ENCODE peak calls at places on chromosomes 1 and 21, in eight cellular contexts. P is Peyer's patch, H is astrocyte, S is small intestine, R is fibroblast of lung, T is A549, F is K562, Y is SJCRH30. C is an unnamed sample.
A peak's percentile ranks its signal among the peaks of the same experiment; 100 is the strongest.

GRCh38 chr1:95583811-95584210 is 349.8 kb downstream of the RWDD3 start:
- DNase-seq in Y (no peak), T (no peak), S (no peak), F (no peak), H (no peak), P (no peak), R (no peak), C (no peak)

GRCh38 chr1:10710489-10710888 is 86.0 kb downstream of the CASZ1 start:
- DNase-seq in F (no peak), P (no peak), S (no peak), H (no peak), Y (no peak), R (no peak), T (no peak), C (no peak)

GRCh38 chr1:14696766-14697165 is 98.3 kb downstream of the KAZN start:
- DNase-seq in P (no peak), S (no peak), H (no peak), F (no peak), R (no peak), Y (no peak), T (no peak), C (no peak)

GRCh38 chr1:64396817-64397216 is 73.1 kb upstream of the CACHD1 start:
- DNase-seq in P (no peak), S (peak; percentile 14), R (no peak), Y (peak; percentile 4), T (peak; percentile 39), H (no peak), F (no peak), C (no peak)

GRCh38 chr1:86833461-86834215 is 80.3 kb downstream of the SELENOF start:
- DNase-seq in S (peak; percentile 90), H (peak; percentile 69), T (peak; percentile 86), F (peak; percentile 72), P (peak; percentile 89), R (peak; percentile 79), Y (peak; percentile 93), C (peak; percentile 4)

GRCh38 chr21:38912355-38912619 is 106.6 kb downstream of the ETS2 start:
- DNase-seq in H (peak; percentile 71), S (no peak), P (no peak), Y (no peak), F (no peak), T (no peak), R (peak; percentile 70), C (no peak)

GRCh38 chr1:224626042-224626441 is 9.9 kb downstream of the CNIH3 start:
- DNase-seq in H (peak; percentile 96), S (no peak), Y (no peak), P (no peak), T (no peak), R (peak; percentile 97), F (no peak), C (no peak)

GRCh38 chr1:186494832-186495271 is 33.9 kb upstream of the PDC start:
- DNase-seq in R (peak; percentile 32), H (peak; percentile 11), F (no peak), P (no peak), S (no peak), T (peak; percentile 28), Y (no peak), C (no peak)

GRCh38 chr1:208668991-208669390 is 424.8 kb upstream of the PLXNA2 start:
- DNase-seq in Y (peak; percentile 58), T (no peak), R (no peak), P (no peak), F (no peak), H (no peak), S (no peak), C (no peak)

GRCh38 chr21:31733521-31734149 is 1.7 kb upstream of the SCAF4 start:
- DNase-seq in H (no peak), F (peak; percentile 50), T (no peak), Y (peak; percentile 11), R (no peak), P (no peak), S (peak; percentile 46), C (no peak)

GRCh38 chr1:154819628-154820590 is 50.2 kb downstream of the KCNN3 start:
- DNase-seq in T (peak; percentile 32), Y (peak; percentile 45), F (peak; percentile 43), S (peak; percentile 13), P (no peak), R (no peak), H (no peak), C (peak; percentile 37)

GRCh38 chr21:28359300-28359699 is 633.4 kb downstream of the LTN1 start:
- DNase-seq in S (no peak), F (no peak), Y (no peak), P (no peak), T (no peak), R (no peak), H (no peak), C (no peak)

GRCh38 chr21:28358702-28359101 is 634.0 kb downstream of the LTN1 start:
- DNase-seq in S (no peak), Y (no peak), F (no peak), P (no peak), T (no peak), R (no peak), H (no peak), C (no peak)

GRCh38 chr21:28357743-28358142 is 634.9 kb downstream of the LTN1 start:
- DNase-seq in S (no peak), R (no peak), P (no peak), T (no peak), F (no peak), H (no peak), Y (no peak), C (no peak)
- H3K27ac ChIP-seq in S (no peak overlapping the region), R (no peak overlapping the region), P (no peak overlapping the region), T (no peak overlapping the region), F (no peak overlapping the region), H (no peak overlapping the region), Y (no peak overlapping the region), C (no peak overlapping the region)

GRCh38 chr1:31879981-31880608 is 58.1 kb downstream of the PTP4A2 start:
- DNase-seq in T (no peak), P (peak; percentile 68), S (peak; percentile 84), R (no peak), F (peak; percentile 47), H (no peak), Y (no peak), C (no peak)

GRCh38 chr1:31883357-31883942 is 54.7 kb downstream of the PTP4A2 start:
- DNase-seq in T (no peak), Y (no peak), R (no peak), F (peak; percentile 64), P (peak; percentile 6), S (no peak), H (no peak), C (no peak)

GRCh38 chr1:31881698-31882000 is 56.5 kb downstream of the PTP4A2 start:
- DNase-seq in R (peak; percentile 8), Y (no peak), S (peak; percentile 77), F (no peak), T (peak; percentile 20), H (no peak), P (peak; percentile 33), C (no peak)

GRCh38 chr1:31878018-31878417 is 60.1 kb downstream of the PTP4A2 start:
- DNase-seq in S (no peak), Y (no peak), R (no peak), F (no peak), P (peak; percentile 38), H (no peak), T (no peak), C (no peak)

GRCh38 chr1:31880957-31881697 is 57.0 kb downstream of the PTP4A2 start:
- DNase-seq in Y (no peak), P (peak; percentile 29), H (no peak), T (no peak), F (no peak), R (no peak), S (no peak), C (no peak)
- H3K4me1 ChIP-seq in Y (no peaks in the 10 kb centered on the region), P (no peaks in the 10 kb centered on the region), H (no peaks in the 10 kb centered on the region), T (peaks cover 9% of the 10 kb centered on the region), F (peaks cover 6% of the 10 kb centered on the region), R (no peaks in the 10 kb centered on the region), S (no peaks in the 10 kb centered on the region), C (peaks cover 17% of the 10 kb centered on the region)

DNA sequence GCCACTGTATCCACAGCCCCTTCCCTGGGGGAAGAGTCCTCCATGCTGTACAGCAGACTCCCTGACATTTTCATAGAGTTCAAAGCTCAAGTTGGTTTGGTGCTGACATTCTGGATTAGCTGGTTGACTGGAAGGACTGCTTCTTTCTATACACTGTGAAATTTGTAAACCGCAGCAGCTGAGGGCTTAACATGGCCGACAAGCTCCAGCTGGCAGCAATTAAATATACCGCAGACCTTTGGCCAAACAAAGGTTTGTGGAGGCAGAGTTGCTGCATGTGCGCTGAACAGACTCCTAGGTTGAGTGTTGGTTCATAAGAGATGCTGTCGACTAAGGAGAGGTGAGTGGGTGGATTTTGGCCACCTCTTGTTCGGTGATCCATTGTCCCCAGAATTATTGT is 126.3 kb downstream of the DHRS3 start:
- DNase-seq in P (no peak), S (no peak), H (no peak), Y (peak; percentile 99), R (no peak), T (no peak), F (no peak), C (no peak)
- H3K27ac ChIP-seq in P (no peak overlapping the region), S (no peak overlapping the region), H (no peak overlapping the region), Y (peak overlapping the region; percentile 75), R (no peak overlapping the region), T (no peak overlapping the region), F (no peak overlapping the region), C (no peak overlapping the region)

DNA sequence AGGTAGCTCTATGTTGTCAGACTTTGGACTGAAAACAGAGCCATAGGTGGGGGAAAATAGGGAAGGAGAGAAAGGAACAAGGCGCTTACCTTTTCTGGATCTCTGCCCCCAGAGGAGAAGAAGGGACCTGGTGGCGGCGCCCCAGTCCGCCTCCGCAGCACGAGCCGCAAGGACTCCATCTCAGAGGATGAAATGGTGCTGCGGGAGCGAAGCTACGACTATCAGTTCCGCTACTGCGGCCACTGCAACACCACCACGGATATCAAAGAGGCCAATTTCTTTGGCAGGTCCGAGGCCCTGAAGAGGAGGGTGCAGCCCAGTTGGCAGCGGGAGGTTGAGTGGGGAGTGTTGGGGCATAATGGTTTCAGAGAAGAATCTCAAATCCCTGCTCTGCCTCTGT is 18.5 kb upstream of the TMEM222 start:
- DNase-seq in F (no peak), R (no peak), H (no peak), T (no peak), P (no peak), Y (no peak), S (no peak), C (no peak)
- H3K4me1 ChIP-seq in F (peaks cover 15% of the 10 kb centered on the region), R (peaks cover 29% of the 10 kb centered on the region), H (peaks cover 33% of the 10 kb centered on the region), T (peaks cover 22% of the 10 kb centered on the region), P (no peaks in the 10 kb centered on the region), Y (peaks cover 48% of the 10 kb centered on the region), S (no peaks in the 10 kb centered on the region), C (no peaks in the 10 kb centered on the region)